ENCODE peak calls at places on chromosomes 3 and 15, in five cellular contexts. J is tibial nerve, H is thoracic aorta, L is mammary epithelial cell, A is cardiac muscle cell. Z is an unnamed sample. For H3K9me3 and H3K27me3, the result is how much of the 10 kb centered on the place peaks cover.

GRCh38 chr3:112908252-112908651 is 61.6 kb upstream of the CD200R1L start:
- DNase-seq in J (no peak), H (no peak), L (no peak), A (peak), Z (no peak)

GRCh38 chr3:27533718-27534578 is 49.8 kb upstream of the SLC4A7 start:
- DNase-seq in J (peak), H (peak), L (peak), A (peak), Z (peak)

GRCh38 chr3:52879090-52879489 is 18.3 kb downstream of the STIMATE start:
- DNase-seq in J (no peak), H (no peak), L (no peak), A (no peak), Z (no peak)

GRCh38 chr3:23174426-23175039 is 28.6 kb upstream of the UBE2E2 start:
- DNase-seq in J (no peak), H (no peak), L (no peak), A (peak), Z (no peak)

GRCh38 chr3:129517516-129517915 is 10.9 kb upstream of the RHO start:
- DNase-seq in J (no peak), H (no peak), L (no peak), A (no peak), Z (no peak)

GRCh38 chr3:157906627-157907026 is 199.6 kb downstream of the SHOX2 start:
- DNase-seq in J (no peak), H (no peak), L (peak), A (peak), Z (no peak)

GRCh38 chr3:111764645-111765091 is 94.4 kb upstream of the PHLDB2 start:
- DNase-seq in J (no peak), H (no peak), L (peak), A (peak), Z (no peak)

GRCh38 chr3:52140792-52141191 is 13.4 kb downstream of the POC1A start:
- DNase-seq in J (no peak), H (no peak), L (no peak), A (no peak), Z (no peak)

GRCh38 chr3:47540281-47540680 is 26.8 kb upstream of the ELP6 start:
- DNase-seq in J (no peak), H (no peak), L (no peak), A (no peak), Z (no peak)

GRCh38 chr3:15148614-15149013 is 49.7 kb upstream of the RBSN start:
- DNase-seq in J (no peak), H (no peak), L (no peak), A (peak), Z (no peak)

GRCh38 chr15:91970142-91970541 is 116.6 kb downstream of the SLCO3A1 start:
- DNase-seq in J (no peak), H (no peak), L (no peak), A (peak), Z (no peak)

GRCh38 chr3:169241575-169241927 is 422.0 kb downstream of the MECOM start:
- DNase-seq in J (no peak), H (no peak), L (peak), A (peak), Z (no peak)

GRCh38 chr3:125078961-125079674 is 23.3 kb upstream of the HEG1 start:
- DNase-seq in J (no peak), H (no peak), L (no peak), A (no peak), Z (no peak)

GRCh38 chr3:194995334-194995733 is 275.6 kb downstream of the XXYLT1 start:
- DNase-seq in J (no peak), H (no peak), L (no peak), A (no peak), Z (peak)

GRCh38 chr3:185470323-185470722 is 28.5 kb downstream of the TMEM41A start:
- DNase-seq in J (no peak), H (no peak), L (no peak), A (no peak), Z (no peak)

GRCh38 chr3:27431116-27431515 is 53.1 kb downstream of the SLC4A7 start:
- DNase-seq in J (no peak), H (no peak), L (peak), A (peak), Z (no peak)

GRCh38 chr15:48086582-48086981 is 34.2 kb upstream of the SLC24A5 start:
- DNase-seq in J (no peak), H (no peak), L (no peak), A (peak), Z (no peak)

GRCh38 chr3:27322634-27323033 is 46.5 kb downstream of the NEK10 start:
- DNase-seq in J (no peak), H (no peak), L (no peak), A (no peak), Z (no peak)

GRCh38 chr15:36877294-36877693 is 223.1 kb downstream of the MEIS2 start:
- DNase-seq in J (no peak), H (no peak), L (no peak), A (no peak), Z (no peak)

GRCh38 chr3:127291611-127292010 is 3.8 kb upstream of the PRR20G start:
- DNase-seq in J (no peak), H (no peak), L (no peak), A (no peak), Z (no peak)

GRCh38 chr3:152728346-152728980 is 106.5 kb upstream of the P2RY1 start:
- DNase-seq in J (no peak), H (no peak), L (no peak), A (no peak), Z (no peak)

GRCh38 chr15:34437687-34438086 is at the start of gene GOLGA8A:
- DNase-seq in J (no peak), H (peak), L (peak), A (peak), Z (no peak)

GRCh38 chr3:37491343-37491742 is 317.0 kb upstream of the LRRFIP2 start:
- DNase-seq in J (no peak), H (no peak), L (no peak), A (no peak), Z (no peak)

GRCh38 chr3:155657161-155657560 is 87.7 kb downstream of the PLCH1 start:
- DNase-seq in J (no peak), H (no peak), L (no peak), A (no peak), Z (no peak)

GRCh38 chr15:27183182-27183581 is 212.2 kb downstream of the GABRG3 start:
- DNase-seq in J (no peak), H (no peak), L (no peak), A (no peak), Z (no peak)
- H3K9me3 ChIP-seq in J (under half), H (under half), L (under half), A (under half), Z (under half)

GRCh38 chr15:67823371-67824156 is 1.7 kb upstream of the SKOR1 start:
- DNase-seq in J (no peak), H (no peak), L (no peak), A (no peak), Z (no peak)
- H3K27me3 ChIP-seq in J (half or more), H (half or more), L (half or more), A (half or more), Z (half or more)

GRCh38 chr3:167209011-167209410 is 171.1 kb downstream of the ZBBX start:
- DNase-seq in J (no peak), H (no peak), L (no peak), A (no peak), Z (no peak)
- TF ChIP-seq CTCF in J (no peak), H (no peak), L (no peak), A (no peak), Z (no peak)

DNA sequence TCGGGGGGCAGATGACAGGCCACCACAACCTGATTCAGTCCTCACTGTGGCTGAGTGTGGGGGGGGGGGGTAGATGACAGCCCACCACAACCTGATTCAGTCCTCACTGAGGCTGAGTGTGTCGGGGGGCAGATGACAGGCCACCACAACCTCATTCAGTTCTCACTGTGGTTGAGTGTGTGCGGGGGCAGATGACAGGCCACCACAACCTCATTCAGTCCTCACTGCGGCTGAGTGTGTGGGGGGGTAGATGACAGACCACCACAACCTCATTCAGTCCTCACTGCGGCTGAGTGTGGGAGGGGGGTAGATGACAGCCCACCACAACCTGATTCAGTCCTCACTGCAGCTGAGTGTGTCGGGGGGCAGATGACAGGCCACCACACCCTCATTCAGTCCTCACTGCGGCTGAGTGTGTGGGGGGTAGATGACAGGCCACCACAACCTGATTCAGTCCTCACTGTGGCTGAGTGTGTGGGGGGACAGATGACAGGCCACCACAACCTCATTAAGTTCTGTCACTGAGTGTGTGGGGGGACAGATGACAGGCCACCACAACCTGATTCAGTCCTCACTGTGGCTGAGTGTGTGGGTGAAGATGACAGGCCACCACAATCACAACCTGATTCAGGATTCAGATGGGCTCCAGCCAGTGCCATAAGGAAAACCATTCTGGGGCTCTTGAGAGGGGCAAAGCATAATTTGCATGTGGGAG is 16.9 kb downstream of the ZNF717 start:
- DNase-seq in J (no peak), H (no peak), L (no peak), A (no peak), Z (no peak)
- H3K9me3 ChIP-seq in J (under half), H (under half), L (under half), A (under half), Z (under half)

DNA sequence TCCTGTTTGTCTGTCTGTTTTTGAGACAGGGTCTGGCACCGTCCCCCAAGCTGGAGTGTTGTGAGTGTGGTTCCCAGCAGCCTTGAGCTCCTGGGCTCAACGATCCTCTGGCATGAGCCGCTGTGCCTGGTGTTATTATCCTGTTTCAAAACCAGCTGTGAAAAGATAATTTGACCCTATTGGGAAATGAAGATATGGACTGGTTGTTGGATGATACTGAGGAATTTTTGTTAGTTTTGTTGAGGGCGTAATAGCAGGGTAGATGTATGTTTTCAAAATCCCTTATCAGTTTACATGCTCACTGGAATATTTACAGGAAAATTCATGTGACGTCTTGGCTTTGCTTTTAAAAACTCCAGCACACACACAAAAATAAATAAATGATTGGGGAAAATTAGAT is 56.6 kb upstream of the TFRC start:
- DNase-seq in J (no peak), H (no peak), L (no peak), A (peak), Z (no peak)
- H3K27me3 ChIP-seq in J (under half), H (under half), L (under half), A (under half), Z (under half)

DNA sequence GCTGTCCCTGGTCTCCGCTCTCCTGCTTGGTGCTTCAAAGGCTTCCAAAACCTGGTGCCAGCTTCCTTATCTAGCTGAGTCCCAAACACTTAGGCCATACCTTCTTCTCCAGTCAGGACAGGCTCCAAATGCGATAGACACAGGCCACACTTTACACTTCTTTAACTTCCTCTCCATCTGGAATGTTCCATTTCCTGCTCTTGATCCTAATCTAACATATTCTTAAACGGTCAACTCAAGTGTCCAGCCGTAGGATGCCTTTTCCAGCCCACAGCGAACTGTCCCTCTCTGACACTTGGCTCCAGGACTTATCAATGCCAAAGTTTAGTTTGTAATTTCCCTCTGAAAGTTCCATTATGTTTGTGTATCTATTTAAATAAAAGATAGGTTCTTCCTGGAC is 19.2 kb upstream of the PLA2G4F start:
- DNase-seq in J (no peak), H (no peak), L (no peak), A (no peak), Z (no peak)
- TF ChIP-seq CTCF in J (no peak), H (no peak), L (no peak), A (no peak), Z (no peak)

GRCh38 chr15:68096099-68096498 is 42.0 kb downstream of the PIAS1 start:
- DNase-seq in J (no peak), H (no peak), L (no peak), A (no peak), Z (no peak)

GRCh38 chr15:68103603-68104002 is 49.5 kb downstream of the PIAS1 start:
- DNase-seq in J (no peak), H (no peak), L (no peak), A (no peak), Z (no peak)

GRCh38 chr15:68098465-68098864 is 44.4 kb downstream of the PIAS1 start:
- DNase-seq in J (no peak), H (no peak), L (no peak), A (no peak), Z (no peak)

GRCh38 chr15:68097029-68097428 is 42.9 kb downstream of the PIAS1 start:
- DNase-seq in J (no peak), H (no peak), L (no peak), A (no peak), Z (no peak)

GRCh38 chr15:68100194-68100593 is 46.1 kb downstream of the PIAS1 start:
- DNase-seq in J (no peak), H (no peak), L (no peak), A (no peak), Z (no peak)
- H3K9me3 ChIP-seq in J (under half), H (under half), L (under half), A (under half), Z (under half)